ENCODE peak calls at places on chromosomes 13 and 19, in ten cellular contexts. R is astrocyte of the cerebellum, I is AG09309, D is coronary artery, E is OCI-LY7, A is neural crest cell, C is GM13976, F is mesothelial cell of epicardium, V is nephron progenitor cell, T is psoas muscle. U is an unnamed sample.

GRCh38 chr19:4267101-4267900 is 11.8 kb upstream of the SHD start:
- DNase-seq in F (no peak), E (peak), A (peak), V (peak), I (no peak), D (no peak), C (peak), T (peak), R (no peak), U (peak)

GRCh38 chr19:18373892-18374629 is 11.9 kb upstream of the GDF15 start:
- DNase-seq in T (peak), D (peak), A (peak), E (peak), C (peak), R (peak), V (peak), F (no peak), I (peak), U (no peak)

GRCh38 chr13:74647211-74647610 is 513.0 kb upstream of the KLF12 start:
- DNase-seq in F (no peak), I (no peak), T (no peak), C (no peak), R (no peak), D (no peak), A (no peak), E (no peak), V (no peak), U (no peak)

GRCh38 chr13:51230473-51231105 is 8.4 kb downstream of the FAM124A start:
- DNase-seq in I (peak), R (peak), A (no peak), V (no peak), C (no peak), F (no peak), T (peak), E (no peak), D (no peak), U (no peak)

GRCh38 chr19:34639491-34640085 is 37.4 kb downstream of the SCGB2B2 start:
- DNase-seq in I (peak), D (no peak), A (peak), R (peak), T (no peak), F (no peak), V (peak), E (peak), C (peak), U (no peak)

GRCh38 chr19:55809381-55810058 is 22.3 kb downstream of the NLRP11 start:
- DNase-seq in E (peak), I (peak), R (no peak), C (peak), D (no peak), T (peak), A (no peak), V (peak), F (no peak), U (no peak)

GRCh38 chr13:30936920-30937319 is 4.5 kb downstream of the TEX26 start:
- DNase-seq in V (no peak), A (no peak), R (no peak), E (no peak), F (no peak), C (no peak), T (no peak), D (no peak), I (no peak), U (no peak)

GRCh38 chr13:34308725-34309124 is 490.8 kb downstream of the RFC3 start:
- DNase-seq in T (no peak), D (no peak), V (no peak), I (peak), F (no peak), A (no peak), E (no peak), C (no peak), R (no peak), U (no peak)

GRCh38 chr13:62293081-62293480 is 877.4 kb upstream of the PCDH20 start:
- DNase-seq in A (no peak), I (no peak), V (no peak), C (no peak), E (no peak), D (no peak), F (no peak), R (no peak), T (no peak), U (no peak)

GRCh38 chr13:41463823-41464602 is 6.7 kb downstream of the RGCC start:
- DNase-seq in I (no peak), V (no peak), F (no peak), E (peak), T (no peak), C (peak), D (no peak), R (no peak), A (no peak), U (no peak)

GRCh38 chr13:84279166-84279565 is 396.9 kb upstream of the SLITRK1 start:
- DNase-seq in E (no peak), A (no peak), D (no peak), V (no peak), C (no peak), F (no peak), T (no peak), I (no peak), R (no peak), U (no peak)

GRCh38 chr13:60226507-60226906 is 62.8 kb upstream of the DIAPH3 start:
- DNase-seq in E (peak), R (no peak), D (no peak), C (no peak), A (no peak), I (no peak), T (no peak), F (no peak), V (peak), U (peak)

GRCh38 chr13:79003989-79004550 is 345.1 kb upstream of the OBI1 start:
- DNase-seq in A (no peak), F (no peak), I (no peak), T (no peak), E (no peak), R (no peak), D (no peak), C (no peak), V (no peak), U (no peak)

GRCh38 chr13:111049791-111050538 is 65.1 kb upstream of the ARHGEF7 start:
- DNase-seq in C (no peak), E (no peak), I (no peak), T (peak), R (no peak), V (no peak), F (no peak), D (peak), A (no peak), U (no peak)

GRCh38 chr19:44746946-44747738 is 1.4 kb upstream of the BCL3 start:
- DNase-seq in C (peak), F (peak), A (peak), T (peak), E (peak), D (peak), R (peak), V (peak), I (peak), U (peak)

GRCh38 chr19:48283908-48284307 is 14.0 kb downstream of the ZNF114 start:
- DNase-seq in C (no peak), A (no peak), R (no peak), E (no peak), I (peak), F (no peak), D (no peak), V (no peak), T (no peak), U (no peak)

GRCh38 chr19:47725759-47726401 is 12.7 kb downstream of the EHD2 start:
- DNase-seq in D (no peak), I (no peak), R (no peak), T (no peak), V (no peak), C (no peak), A (no peak), E (no peak), F (no peak), U (no peak)

GRCh38 chr19:46111376-46111775 is 13.1 kb downstream of the IGFL3 start:
- DNase-seq in E (no peak), A (no peak), F (no peak), C (no peak), I (no peak), V (no peak), R (no peak), T (no peak), D (no peak), U (no peak)

GRCh38 chr19:15014579-15014978 is 34.7 kb upstream of the CASP14 start:
- DNase-seq in E (no peak), C (no peak), R (no peak), F (no peak), T (no peak), V (peak), I (no peak), A (no peak), D (no peak), U (no peak)

GRCh38 chr19:29013988-29014387 is 199.0 kb downstream of the UQCRFS1 start:
- DNase-seq in E (no peak), R (no peak), A (no peak), V (no peak), T (no peak), D (no peak), I (no peak), C (no peak), F (no peak), U (no peak)

GRCh38 chr13:75647126-75647784 is 11.1 kb downstream of the LMO7 start:
- DNase-seq in D (no peak), T (no peak), V (no peak), E (no peak), F (no peak), C (peak), R (no peak), I (no peak), A (no peak), U (no peak)

GRCh38 chr13:50798923-50799322 is 44.6 kb downstream of the DLEU7 start:
- DNase-seq in E (no peak), D (no peak), F (no peak), C (no peak), V (no peak), A (no peak), T (no peak), I (peak), R (peak), U (no peak)

GRCh38 chr13:45219938-45220375 is 19.1 kb upstream of the KCTD4 start:
- DNase-seq in A (no peak), V (no peak), D (no peak), I (peak), R (no peak), E (no peak), F (no peak), T (no peak), C (no peak), U (no peak)

GRCh38 chr13:66780814-66781213 is 449.3 kb downstream of the PCDH9 start:
- DNase-seq in T (no peak), F (no peak), V (no peak), C (no peak), A (no peak), I (peak), E (no peak), R (no peak), D (no peak), U (no peak)

GRCh38 chr13:50268500-50268899 is 253.3 kb downstream of the KCNRG start:
- DNase-seq in F (no peak), C (no peak), D (no peak), R (no peak), E (no peak), I (no peak), T (no peak), V (no peak), A (no peak), U (no peak)

GRCh38 chr19:35545855-35546381 is 492 bp downstream of the TMEM147 start:
- DNase-seq in T (peak), A (no peak), R (no peak), C (peak), V (peak), E (peak), D (no peak), I (no peak), F (no peak), U (no peak)

GRCh38 chr13:20197361-20197834 is 4.7 kb upstream of the GJB2 start:
- DNase-seq in C (peak), R (peak), E (peak), D (no peak), V (no peak), F (no peak), T (no peak), A (no peak), I (peak), U (no peak)

GRCh38 chr13:21730186-21730880 is 59.5 kb downstream of the FGF9 start:
- DNase-seq in T (no peak), E (no peak), A (no peak), R (no peak), I (no peak), D (no peak), C (no peak), V (no peak), F (no peak), U (no peak)

GRCh38 chr19:47047931-47048399 is 459 bp downstream of the TMEM160 start:
- DNase-seq in C (peak), R (peak), E (peak), F (peak), V (peak), A (peak), D (peak), I (peak), T (peak), U (peak)

GRCh38 chr19:52896431-52897148 is 845 bp downstream of the ZNF320 start:
- DNase-seq in C (peak), I (no peak), V (peak), F (no peak), T (peak), R (no peak), D (no peak), E (peak), A (peak), U (no peak)

GRCh38 chr19:16571283-16571682 is 932 bp downstream of the SLC35E1 start:
- DNase-seq in F (no peak), A (no peak), C (no peak), R (peak), D (no peak), I (no peak), E (peak), V (no peak), T (no peak), U (no peak)

GRCh38 chr13:113907637-113908617 is 44.1 kb upstream of the GAS6 start:
- DNase-seq in C (no peak), R (peak), I (peak), A (no peak), T (no peak), V (peak), D (peak), E (no peak), F (no peak), U (no peak)

GRCh38 chr19:49224856-49225255 is 67.3 kb downstream of the TRPM4 start:
- DNase-seq in A (no peak), E (peak), F (no peak), D (no peak), V (peak), T (peak), R (no peak), I (no peak), C (no peak), U (peak)

GRCh38 chr13:99995503-99996176 is 14.1 kb downstream of the ZIC2 start:
- DNase-seq in T (no peak), A (no peak), E (no peak), D (no peak), C (no peak), V (no peak), R (no peak), I (no peak), F (no peak), U (no peak)

GRCh38 chr19:34481861-34482379 is 362 bp downstream of the WTIP start:
- DNase-seq in A (peak), V (no peak), D (no peak), I (peak), F (no peak), C (peak), T (no peak), E (no peak), R (no peak), U (no peak)

GRCh38 chr19:48395170-48395455 is 1.6 kb downstream of the GRIN2D start:
- DNase-seq in A (no peak), E (no peak), T (no peak), D (no peak), I (no peak), C (no peak), V (no peak), F (no peak), R (no peak), U (no peak)

GRCh38 chr19:18204394-18205179 is 745 bp upstream of the RAB3A start:
- DNase-seq in E (no peak), T (peak), D (no peak), A (peak), R (peak), F (no peak), I (no peak), C (no peak), V (peak), U (no peak)

GRCh38 chr13:78147905-78148304 is 229.3 kb upstream of the EDNRB start:
- DNase-seq in I (peak), A (no peak), E (no peak), F (no peak), D (no peak), R (peak), V (no peak), C (no peak), T (no peak), U (no peak)

DNA sequence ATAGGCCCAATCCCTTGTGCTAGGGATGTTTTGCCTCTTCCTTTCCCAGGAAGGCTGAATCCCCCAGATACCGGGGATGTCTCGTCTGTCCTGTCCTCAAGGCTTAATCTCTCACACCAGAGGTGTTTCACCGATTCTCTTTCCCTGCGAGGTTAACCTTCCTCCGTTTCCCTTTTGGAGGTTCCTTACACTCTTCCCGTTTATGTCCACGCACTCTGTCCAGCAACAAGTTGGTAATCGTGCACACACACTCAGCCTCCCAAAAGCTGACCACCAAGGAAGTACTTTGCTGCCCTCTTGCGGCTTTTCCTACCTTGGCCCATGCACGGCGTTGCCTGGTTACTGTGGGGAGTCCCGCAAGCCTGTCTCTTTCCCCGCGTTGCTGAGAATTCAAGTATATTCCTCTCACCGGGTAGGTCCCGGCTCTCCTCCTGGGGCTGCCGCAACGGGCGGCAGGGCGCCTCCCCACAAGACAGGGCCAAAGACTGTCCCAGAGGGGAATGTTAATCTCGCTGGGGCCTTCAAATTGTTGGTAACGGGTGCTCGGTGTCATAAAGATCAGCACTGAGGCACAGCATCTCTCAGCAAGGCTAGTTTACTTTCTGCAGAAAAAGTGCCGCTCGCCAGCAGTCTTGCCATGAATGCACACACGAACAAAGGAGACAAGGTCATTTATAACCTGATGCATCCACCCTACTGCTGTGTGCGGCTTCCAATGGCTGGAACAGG is 36.7 kb upstream of the CD177 start:
- DNase-seq in F (no peak), V (peak), R (no peak), C (no peak), A (peak), D (no peak), I (no peak), E (no peak), T (no peak), U (no peak)
- TF ChIP-seq CTCF in F (no peak), V (peak), R (peak), C (no peak), A (peak), D (no peak), I (peak), E (no peak), T (no peak), U (peak)

DNA sequence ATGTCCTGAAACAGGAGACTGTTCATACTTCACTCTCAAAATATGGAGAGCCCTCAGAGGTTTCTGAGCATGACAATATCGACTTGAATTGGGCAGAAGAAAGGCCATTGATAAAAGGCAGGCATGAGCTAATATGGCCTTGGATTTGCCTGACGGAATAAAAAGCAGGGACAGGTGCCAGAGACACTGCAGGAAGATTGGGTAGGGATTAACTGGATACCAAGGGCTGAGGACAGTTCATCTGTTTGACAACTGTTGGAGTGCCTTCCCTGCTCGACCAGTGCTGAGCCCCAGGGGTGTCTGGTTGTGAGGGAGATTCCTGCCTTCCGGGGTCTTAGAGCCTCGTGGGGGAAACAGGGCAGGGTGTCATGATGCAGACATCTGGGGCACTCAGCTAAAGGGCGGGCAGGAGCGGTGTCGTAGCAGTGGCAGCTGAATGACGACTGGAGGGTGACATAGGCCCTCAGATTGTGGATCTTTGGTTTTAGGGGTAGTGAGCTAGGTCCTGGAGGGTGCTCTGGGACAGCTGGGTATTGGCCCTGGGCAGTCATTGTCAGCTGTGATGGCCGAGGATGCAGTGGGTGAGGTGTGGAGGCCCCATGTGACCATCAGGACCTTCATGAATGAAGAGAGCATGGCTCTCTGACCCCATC is 12.3 kb downstream of the GATAD2A start:
- DNase-seq in V (no peak), A (no peak), I (no peak), E (no peak), F (no peak), T (no peak), C (no peak), R (no peak), D (no peak), U (no peak)
- TF ChIP-seq CTCF in V (no peak), A (no peak), I (no peak), E (no peak), F (no peak), T (no peak), C (no peak), R (no peak), D (no peak), U (no peak)

GRCh38 chr19:8251025-8251472 is 41.9 kb downstream of the CERS4 start:
- DNase-seq in D (peak), E (no peak), A (no peak), I (no peak), R (peak), T (peak), V (no peak), F (no peak), C (no peak), U (peak)
- TF ChIP-seq CTCF in D (no peak), E (no peak), A (no peak), I (peak), R (no peak), T (no peak), V (no peak), F (no peak), C (no peak), U (no peak)

DNA sequence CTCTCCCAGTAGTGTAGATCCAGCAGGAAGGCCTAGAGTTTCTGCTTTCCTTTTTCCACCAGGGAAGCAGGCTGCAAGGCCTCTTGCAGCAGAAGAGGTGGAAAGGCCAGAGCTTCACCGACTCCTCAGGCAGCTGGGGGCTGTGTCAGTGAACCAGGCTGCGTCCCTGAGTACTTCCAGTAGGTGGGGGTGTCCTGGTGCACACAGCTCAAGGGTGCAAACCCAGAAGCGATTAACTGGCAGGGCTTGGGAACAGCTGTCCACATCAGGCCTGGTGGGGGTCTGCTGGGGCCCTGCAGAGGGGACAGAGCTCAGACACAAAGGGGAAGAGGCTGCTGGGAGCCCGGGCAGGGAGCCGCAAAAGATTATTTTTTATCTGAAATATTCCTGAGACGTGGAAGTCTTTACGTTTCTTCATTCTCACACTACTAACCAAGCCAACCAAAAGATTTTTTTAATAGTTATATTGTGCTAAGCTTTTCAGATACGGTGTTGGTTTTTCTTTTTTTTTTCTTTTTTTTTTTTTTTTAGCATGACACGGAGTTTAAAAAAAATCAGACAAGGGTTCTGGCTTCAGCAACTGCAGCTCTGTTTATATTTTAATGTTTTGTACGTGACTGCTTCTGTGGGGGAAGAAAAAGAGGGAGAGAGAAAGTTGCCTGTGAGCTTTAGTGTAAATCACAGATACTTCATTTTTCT is 11.0 kb downstream of the TSHZ3 start:
- DNase-seq in T (peak), V (peak), E (peak), C (no peak), I (no peak), A (peak), F (no peak), D (no peak), R (no peak), U (no peak)
- TF ChIP-seq CTCF in T (peak), V (peak), E (peak), C (no peak), I (peak), A (peak), F (peak), D (peak), R (peak), U (peak)

DNA sequence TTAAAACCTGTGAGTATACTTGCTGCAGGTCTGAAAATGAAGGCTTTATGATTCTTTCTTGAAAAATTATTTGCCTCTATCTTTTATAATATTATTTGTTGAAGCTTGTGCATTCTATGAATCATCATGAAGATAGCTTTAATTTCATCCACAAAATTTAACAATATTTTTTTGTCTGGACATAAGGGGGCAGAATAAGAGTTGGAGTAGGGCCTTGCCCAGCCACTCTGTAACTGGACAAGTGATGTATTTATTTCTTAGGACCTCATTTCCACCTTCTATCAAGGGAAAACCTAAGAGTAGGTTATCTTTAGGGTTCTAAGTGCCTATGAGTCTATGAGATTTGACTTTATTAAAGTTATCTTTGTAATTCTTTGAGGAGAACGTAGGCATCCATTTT is 49.9 kb downstream of the N4BP2L1 start:
- DNase-seq in A (no peak), F (no peak), D (no peak), V (no peak), R (no peak), I (no peak), E (no peak), C (no peak), T (no peak), U (no peak)
- TF ChIP-seq CTCF in A (no peak), F (no peak), D (no peak), V (no peak), R (no peak), I (no peak), E (no peak), C (no peak), T (peak), U (peak)

U was measured in D721Med.